ENCODE peak calls at places on chromosomes 12 and 14, in eight cellular contexts. One of them, this sample, is unnamed.

GRCh38 chr12:103783744-103784664 is 57.0 kb downstream of the NT5DC3 start:
- DNase-seq in stimulated activated CD4-positive, alpha-beta T cell treated with anti-CD3 and anti-CD28 coated beads, TNF-alpha, amount 100 ng/mL, for 24 hours: no peak
- DNase-seq in GM03348: no peak
- DNase-seq in KBM-7: no peak
- DNase-seq in GOT3: no peak
- DNase-seq in naive thymus-derived CD8-positive, alpha-beta T cell: no peak
- DNase-seq in mucosa of descending colon: peak; percentile 73
- DNase-seq in neuronal stem cell: no peak
- DNase-seq in this sample: peak; percentile 63

GRCh38 chr12:49901986-49902385 is 1.7 kb downstream of the FAIM2 start:
- DNase-seq in neuronal stem cell: no peak
- DNase-seq in GOT3: no peak
- DNase-seq in GM03348: no peak
- DNase-seq in mucosa of descending colon: no peak
- DNase-seq in KBM-7: no peak
- DNase-seq in naive thymus-derived CD8-positive, alpha-beta T cell: no peak
- DNase-seq in stimulated activated CD4-positive, alpha-beta T cell treated with anti-CD3 and anti-CD28 coated beads, TNF-alpha, amount 100 ng/mL, for 24 hours: no peak
- DNase-seq in this sample: no peak

GRCh38 chr14:23123419-23123818 is 4.4 kb upstream of the CEBPE start:
- DNase-seq in GM03348: peak; percentile 52
- DNase-seq in naive thymus-derived CD8-positive, alpha-beta T cell: no peak
- DNase-seq in mucosa of descending colon: peak; percentile 90
- DNase-seq in neuronal stem cell: no peak
- DNase-seq in KBM-7: no peak
- DNase-seq in stimulated activated CD4-positive, alpha-beta T cell treated with anti-CD3 and anti-CD28 coated beads, TNF-alpha, amount 100 ng/mL, for 24 hours: no peak
- DNase-seq in GOT3: no peak
- DNase-seq in this sample: no peak

GRCh38 chr14:95336192-95336760 is 16.6 kb upstream of the CLMN start:
- DNase-seq in neuronal stem cell: no peak
- DNase-seq in GOT3: no peak
- DNase-seq in GM03348: no peak
- DNase-seq in stimulated activated CD4-positive, alpha-beta T cell treated with anti-CD3 and anti-CD28 coated beads, TNF-alpha, amount 100 ng/mL, for 24 hours: no peak
- DNase-seq in naive thymus-derived CD8-positive, alpha-beta T cell: no peak
- DNase-seq in KBM-7: no peak
- DNase-seq in mucosa of descending colon: no peak
- DNase-seq in this sample: no peak

GRCh38 chr12:97642906-97643305 is 180.3 kb downstream of the RMST start:
- DNase-seq in KBM-7: no peak
- DNase-seq in neuronal stem cell: no peak
- DNase-seq in mucosa of descending colon: no peak
- DNase-seq in naive thymus-derived CD8-positive, alpha-beta T cell: no peak
- DNase-seq in GM03348: no peak
- DNase-seq in stimulated activated CD4-positive, alpha-beta T cell treated with anti-CD3 and anti-CD28 coated beads, TNF-alpha, amount 100 ng/mL, for 24 hours: no peak
- DNase-seq in GOT3: no peak
- DNase-seq in this sample: no peak

GRCh38 chr14:72736348-72736747 is 157.6 kb downstream of the DPF3 start:
- DNase-seq in mucosa of descending colon: no peak
- DNase-seq in GM03348: peak; percentile 71
- DNase-seq in neuronal stem cell: no peak
- DNase-seq in stimulated activated CD4-positive, alpha-beta T cell treated with anti-CD3 and anti-CD28 coated beads, TNF-alpha, amount 100 ng/mL, for 24 hours: no peak
- DNase-seq in GOT3: no peak
- DNase-seq in KBM-7: no peak
- DNase-seq in naive thymus-derived CD8-positive, alpha-beta T cell: no peak
- DNase-seq in this sample: no peak

GRCh38 chr14:43669355-43669754 is 837.7 kb downstream of the FSCB start:
- DNase-seq in neuronal stem cell: no peak
- DNase-seq in GM03348: no peak
- DNase-seq in stimulated activated CD4-positive, alpha-beta T cell treated with anti-CD3 and anti-CD28 coated beads, TNF-alpha, amount 100 ng/mL, for 24 hours: no peak
- DNase-seq in KBM-7: no peak
- DNase-seq in GOT3: no peak
- DNase-seq in naive thymus-derived CD8-positive, alpha-beta T cell: no peak
- DNase-seq in mucosa of descending colon: no peak
- DNase-seq in this sample: no peak

GRCh38 chr14:98909251-98909944 is 362.6 kb downstream of the BCL11B start:
- DNase-seq in naive thymus-derived CD8-positive, alpha-beta T cell: no peak
- DNase-seq in GM03348: no peak
- DNase-seq in stimulated activated CD4-positive, alpha-beta T cell treated with anti-CD3 and anti-CD28 coated beads, TNF-alpha, amount 100 ng/mL, for 24 hours: no peak
- DNase-seq in neuronal stem cell: no peak
- DNase-seq in mucosa of descending colon: no peak
- DNase-seq in GOT3: no peak
- DNase-seq in KBM-7: no peak
- DNase-seq in this sample: no peak

GRCh38 chr12:57244306-57244696 is 6.7 kb downstream of the STAC3 start:
- DNase-seq in mucosa of descending colon: no peak
- DNase-seq in naive thymus-derived CD8-positive, alpha-beta T cell: no peak
- DNase-seq in stimulated activated CD4-positive, alpha-beta T cell treated with anti-CD3 and anti-CD28 coated beads, TNF-alpha, amount 100 ng/mL, for 24 hours: no peak
- DNase-seq in GM03348: no peak
- DNase-seq in neuronal stem cell: no peak
- DNase-seq in KBM-7: no peak
- DNase-seq in GOT3: no peak
- DNase-seq in this sample: no peak

GRCh38 chr12:117853600-117853999 is 115.2 kb downstream of the KSR2 start:
- DNase-seq in neuronal stem cell: no peak
- DNase-seq in mucosa of descending colon: no peak
- DNase-seq in stimulated activated CD4-positive, alpha-beta T cell treated with anti-CD3 and anti-CD28 coated beads, TNF-alpha, amount 100 ng/mL, for 24 hours: no peak
- DNase-seq in naive thymus-derived CD8-positive, alpha-beta T cell: no peak
- DNase-seq in GM03348: no peak
- DNase-seq in KBM-7: no peak
- DNase-seq in GOT3: no peak
- DNase-seq in this sample: no peak

GRCh38 chr14:104513641-104514046 is 65.9 kb upstream of the C14orf180 start:
- DNase-seq in KBM-7: no peak
- DNase-seq in GOT3: no peak
- DNase-seq in stimulated activated CD4-positive, alpha-beta T cell treated with anti-CD3 and anti-CD28 coated beads, TNF-alpha, amount 100 ng/mL, for 24 hours: no peak
- DNase-seq in neuronal stem cell: no peak
- DNase-seq in naive thymus-derived CD8-positive, alpha-beta T cell: no peak
- DNase-seq in GM03348: no peak
- DNase-seq in mucosa of descending colon: no peak
- DNase-seq in this sample: no peak

GRCh38 chr12:72077111-72077820 is 138.6 kb downstream of the TPH2 start:
- DNase-seq in GM03348: no peak
- DNase-seq in neuronal stem cell: no peak
- DNase-seq in stimulated activated CD4-positive, alpha-beta T cell treated with anti-CD3 and anti-CD28 coated beads, TNF-alpha, amount 100 ng/mL, for 24 hours: no peak
- DNase-seq in naive thymus-derived CD8-positive, alpha-beta T cell: no peak
- DNase-seq in KBM-7: no peak
- DNase-seq in GOT3: no peak
- DNase-seq in mucosa of descending colon: no peak
- DNase-seq in this sample: no peak

GRCh38 chr14:31441273-31442110 is 15.8 kb downstream of the DTD2 start:
- DNase-seq in mucosa of descending colon: no peak
- DNase-seq in GOT3: no peak
- DNase-seq in stimulated activated CD4-positive, alpha-beta T cell treated with anti-CD3 and anti-CD28 coated beads, TNF-alpha, amount 100 ng/mL, for 24 hours: no peak
- DNase-seq in naive thymus-derived CD8-positive, alpha-beta T cell: no peak
- DNase-seq in KBM-7: no peak
- DNase-seq in GM03348: peak; percentile 64
- DNase-seq in neuronal stem cell: no peak
- DNase-seq in this sample: no peak